ENCODE peak calls at places on chromosomes 1 and 21, in six cellular contexts. R is psoas muscle, G is right lobe of liver, D is dorsolateral prefrontal cortex, B is brain microvascular endothelial cell, T is fibroblast of pulmonary artery. E is an unnamed sample.
A peak's percentile ranks its signal among the peaks of the same experiment; 100 is the strongest.

GRCh38 chr1:64915381-64916274 is 50.7 kb downstream of the JAK1 start:
- DNase-seq in R (no peak), G (peak; percentile 82), D (no peak), B (peak; percentile 93), T (peak; percentile 71), E (no peak)

GRCh38 chr1:12511128-12511484 is 106.9 kb downstream of the DHRS3 start:
- DNase-seq in R (no peak), G (no peak), D (no peak), B (no peak), T (no peak), E (no peak)

GRCh38 chr21:40254540-40255455 is 387.6 kb downstream of the PCP4 start:
- DNase-seq in R (no peak), G (no peak), D (peak; percentile 66), B (no peak), T (no peak), E (no peak)

GRCh38 chr1:59500970-59501742 is 204.3 kb downstream of the FGGY start:
- DNase-seq in R (no peak), G (no peak), D (no peak), B (no peak), T (peak; percentile 22), E (no peak)

GRCh38 chr21:39263372-39263771 is 50.1 kb downstream of the BRWD1 start:
- DNase-seq in R (no peak), G (no peak), D (no peak), B (no peak), T (peak; percentile 32), E (no peak)

GRCh38 chr21:38060533-38060932 is 144.3 kb upstream of the KCNJ6 start:
- DNase-seq in R (no peak), G (no peak), D (no peak), B (no peak), T (no peak), E (no peak)

GRCh38 chr1:6460349-6461236 is 5.4 kb downstream of the TNFRSF25 start:
- DNase-seq in R (no peak), G (no peak), D (no peak), B (no peak), T (peak; percentile 25), E (no peak)

GRCh38 chr1:244821134-244821533 is 14.3 kb upstream of the COX20 start:
- DNase-seq in R (no peak), G (no peak), D (no peak), B (no peak), T (no peak), E (no peak)

GRCh38 chr1:227728059-227728891 is 6.8 kb downstream of the JMJD4 start:
- DNase-seq in R (peak; percentile 79), G (peak; percentile 96), D (no peak), B (peak; percentile 25), T (peak; percentile 34), E (peak; percentile 50)

GRCh38 chr1:234000557-234001081 is 96.1 kb downstream of the SLC35F3 start:
- DNase-seq in R (no peak), G (no peak), D (no peak), B (no peak), T (no peak), E (no peak)

GRCh38 chr1:17700981-17701870 is 53.9 kb upstream of the ACTL8 start:
- DNase-seq in R (no peak), G (no peak), D (no peak), B (no peak), T (no peak), E (no peak)

GRCh38 chr1:244200596-244200995 is 149.5 kb downstream of the ZBTB18 start:
- DNase-seq in R (no peak), G (no peak), D (no peak), B (no peak), T (no peak), E (no peak)

GRCh38 chr1:182720465-182720864 is 36.1 kb upstream of the RGS8 start:
- DNase-seq in R (no peak), G (no peak), D (no peak), B (peak; percentile 23), T (peak; percentile 6), E (no peak)

GRCh38 chr1:204507317-204508105 is 8.7 kb upstream of the MDM4 start:
- DNase-seq in R (no peak), G (no peak), D (no peak), B (peak; percentile 41), T (peak; percentile 64), E (no peak)

GRCh38 chr1:159944623-159945455 is 574 bp downstream of the IGSF9 start:
- DNase-seq in R (no peak), G (peak; percentile 84), D (no peak), B (no peak), T (peak; percentile 14), E (no peak)

GRCh38 chr1:75396745-75397144 is 214.2 kb downstream of the SLC44A5 start:
- DNase-seq in R (no peak), G (no peak), D (no peak), B (no peak), T (no peak), E (no peak)

GRCh38 chr1:173127369-173128307 is 76.9 kb upstream of the TNFSF18 start:
- DNase-seq in R (no peak), G (peak; percentile 73), D (no peak), B (no peak), T (no peak), E (no peak)

GRCh38 chr1:29836626-29837305 is 600.4 kb downstream of the PTPRU start:
- DNase-seq in R (no peak), G (no peak), D (peak; percentile 15), B (no peak), T (no peak), E (no peak)

GRCh38 chr21:17250651-17251294 is 262.1 kb upstream of the CXADR start:
- DNase-seq in R (no peak), G (no peak), D (no peak), B (peak; percentile 24), T (peak; percentile 1), E (no peak)

GRCh38 chr1:150621497-150622113 is 7.8 kb downstream of the ENSA start:
- DNase-seq in R (peak; percentile 28), G (no peak), D (no peak), B (peak; percentile 74), T (peak; percentile 87), E (no peak)

GRCh38 chr1:32393832-32394140 is 455 bp downstream of the BSDC1 start:
- DNase-seq in R (peak; percentile 38), G (no peak), D (no peak), B (no peak), T (peak; percentile 31), E (no peak)

GRCh38 chr1:179251675-179252074 is 22.2 kb upstream of the ABL2 start:
- DNase-seq in R (no peak), G (no peak), D (no peak), B (peak; percentile 38), T (peak; percentile 74), E (no peak)

GRCh38 chr1:191595170-191595569 is 563.1 kb upstream of the RGS18 start:
- DNase-seq in R (no peak), G (no peak), D (no peak), B (no peak), T (no peak), E (no peak)

GRCh38 chr1:87329051-87329755 is 523 bp downstream of the LMO4 start:
- DNase-seq in R (peak; percentile 35), G (peak; percentile 79), D (peak; percentile 53), B (peak; percentile 29), T (peak; percentile 63), E (no peak)

GRCh38 chr1:9835758-9836631 is 12.2 kb upstream of the CLSTN1 start:
- DNase-seq in R (no peak), G (no peak), D (no peak), B (no peak), T (peak; percentile 52), E (no peak)

GRCh38 chr1:1617516-1617915 is 2.2 kb downstream of the MIB2 start:
- DNase-seq in R (no peak), G (no peak), D (no peak), B (no peak), T (no peak), E (no peak)
- H3K4me3 ChIP-seq in R (peak overlapping the region; percentile 97), G (no peak overlapping the region), D (peak overlapping the region; percentile 99), B (no peak overlapping the region), T (no peak overlapping the region), E (no peak overlapping the region)

GRCh38 chr1:246117066-246117791 is 389.9 kb downstream of the SMYD3 start:
- DNase-seq in R (no peak), G (no peak), D (no peak), B (peak; percentile 47), T (peak; percentile 72), E (no peak)

GRCh38 chr1:246114369-246114768 is 392.7 kb downstream of the SMYD3 start:
- DNase-seq in R (no peak), G (no peak), D (no peak), B (no peak), T (no peak), E (no peak)

GRCh38 chr1:246110343-246111219 is 396.5 kb downstream of the SMYD3 start:
- DNase-seq in R (no peak), G (no peak), D (no peak), B (peak; percentile 60), T (peak; percentile 46), E (no peak)

GRCh38 chr1:246111570-246111969 is 395.5 kb downstream of the SMYD3 start:
- DNase-seq in R (no peak), G (no peak), D (no peak), B (no peak), T (no peak), E (no peak)

GRCh38 chr1:246113555-246114095 is 393.5 kb downstream of the SMYD3 start:
- DNase-seq in R (no peak), G (no peak), D (no peak), B (no peak), T (peak; percentile 20), E (no peak)
- TF ChIP-seq CTCF in R (no peak), G (no peak), D (no peak), B (no peak), T (no peak), E (no peak)

GRCh38 chr1:28260803-28261174 is 1.5 kb downstream of the SESN2 start:
- DNase-seq in R (no peak), G (no peak), D (no peak), B (no peak), T (no peak), E (no peak)
- H3K4me3 ChIP-seq in R (peak overlapping the region; percentile 96), G (peak overlapping the region; percentile 99), D (peak overlapping the region; percentile 99), B (peak overlapping the region; percentile 89), T (peak overlapping the region; percentile 95), E (peak overlapping the region; percentile 90)

DNA sequence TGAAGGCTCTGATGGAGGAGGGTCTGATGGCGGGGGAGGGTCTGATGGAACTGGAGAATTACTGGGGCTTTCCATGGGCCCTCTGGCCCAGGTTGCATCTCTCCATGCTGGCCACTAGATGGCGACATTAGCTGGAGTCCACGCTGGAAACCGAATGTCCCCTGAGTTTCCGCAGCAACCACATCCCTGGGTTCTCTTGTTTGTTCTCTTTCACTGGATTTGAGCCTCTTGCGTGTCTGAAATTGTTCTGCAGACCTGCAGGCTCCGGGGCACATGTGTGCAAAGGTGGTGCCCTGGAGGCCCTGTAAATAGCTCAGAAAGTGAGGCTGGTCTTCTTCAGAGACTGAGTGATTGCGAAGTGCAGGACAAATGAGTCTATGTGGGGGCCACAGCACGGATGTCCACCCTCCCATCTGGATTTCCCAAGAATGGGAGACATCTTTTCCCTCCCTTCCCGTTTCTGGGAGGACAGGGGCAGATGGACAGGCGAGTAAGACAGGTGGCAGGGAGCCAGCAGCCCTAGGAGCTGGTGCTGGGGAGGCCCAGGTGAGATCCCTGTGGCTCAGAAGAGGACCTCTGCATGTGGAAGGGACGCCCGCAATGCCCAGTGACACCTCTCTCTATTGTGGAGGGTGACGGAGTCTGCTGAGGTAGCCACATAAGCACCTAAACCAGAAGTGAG is 73.2 kb upstream of the ABCG1 start:
- DNase-seq in R (no peak), G (peak; percentile 66), D (peak; percentile 74), B (peak; percentile 34), T (peak; percentile 75), E (no peak)
- TF ChIP-seq CTCF in R (peak; percentile 95), G (peak; percentile 91), D (peak; percentile 92), B (peak; percentile 93), T (peak; percentile 94), E (peak; percentile 94)